ENCODE peak calls at places on chromosomes 16 and 17, in four cellular contexts. P, Y, Z and Q are unnamed samples.

GRCh38 chr16:71214771-71215381 is 15.6 kb downstream of the HYDIN start:
- DNase-seq in P (no peak), Y (no peak), Z (no peak), Q (no peak)

GRCh38 chr17:72387487-72387886 is 266.7 kb downstream of the SOX9 start:
- DNase-seq in Z (no peak), P (no peak), Y (no peak), Q (no peak)

GRCh38 chr17:9522074-9522473 is 53.5 kb downstream of the STX8 start:
- DNase-seq in Y (no peak), Z (peak), P (peak), Q (no peak)

GRCh38 chr16:52450906-52451305 is 96.0 kb downstream of the TOX3 start:
- DNase-seq in Z (no peak), Y (no peak), P (no peak), Q (no peak)

GRCh38 chr16:83915081-83915480 is 16.2 kb downstream of the MLYCD start:
- DNase-seq in Y (no peak), P (no peak), Z (peak), Q (no peak)

GRCh38 chr16:20401475-20402016 is 3.0 kb downstream of the PDILT start:
- DNase-seq in P (no peak), Z (no peak), Y (no peak), Q (no peak)

GRCh38 chr16:89529097-89529496 is 20.9 kb downstream of the SPG7 start:
- DNase-seq in Y (no peak), Z (no peak), P (no peak), Q (no peak)

GRCh38 chr17:82272495-82273326 is 789 bp downstream of the CSNK1D start:
- DNase-seq in Y (peak), P (peak), Z (peak), Q (peak)

GRCh38 chr16:66477028-66477515 is 50.0 kb downstream of the BEAN1 start:
- DNase-seq in Y (no peak), P (no peak), Z (no peak), Q (no peak)

GRCh38 chr17:67388986-67389385 is 11.9 kb downstream of the PITPNC1 start:
- DNase-seq in P (no peak), Z (no peak), Y (no peak), Q (no peak)

GRCh38 chr17:41284043-41284442 is 8.5 kb downstream of the KRTAP9-7 start:
- DNase-seq in Y (no peak), P (no peak), Z (peak), Q (no peak)

GRCh38 chr17:29867643-29868181 is 62.3 kb downstream of the SSH2 start:
- DNase-seq in Y (no peak), P (no peak), Z (no peak), Q (no peak)

GRCh38 chr16:3480901-3481695 is 14.2 kb downstream of the C16orf90 start:
- DNase-seq in Y (peak), Z (no peak), P (no peak), Q (no peak)

GRCh38 chr16:87297918-87298631 is 19.1 kb downstream of the C16orf95 start:
- DNase-seq in Z (peak), P (peak), Y (peak), Q (no peak)

GRCh38 chr17:66525338-66525737 is 222.9 kb downstream of the PRKCA start:
- DNase-seq in Y (no peak), P (no peak), Z (no peak), Q (no peak)

GRCh38 chr16:87248704-87249103 is 68.5 kb downstream of the C16orf95 start:
- DNase-seq in Z (no peak), P (no peak), Y (no peak), Q (no peak)

GRCh38 chr17:76139801-76140660 is 1.0 kb downstream of the FOXJ1 start:
- DNase-seq in P (no peak), Z (peak), Y (peak), Q (peak)

GRCh38 chr17:59425085-59425901 is 93.8 kb downstream of the YPEL2 start:
- DNase-seq in P (peak), Y (no peak), Z (peak), Q (no peak)

GRCh38 chr17:46964315-46965265 is 14.5 kb downstream of the RPRML start:
- DNase-seq in Z (no peak), P (no peak), Y (peak), Q (no peak)

GRCh38 chr17:61404702-61405046 is 5.0 kb downstream of the TBX2 start:
- DNase-seq in Z (no peak), P (no peak), Y (peak), Q (no peak)

GRCh38 chr17:75343007-75343406 is 53.8 kb upstream of the SLC25A19 start:
- DNase-seq in Y (no peak), Z (no peak), P (no peak), Q (no peak)

GRCh38 chr17:31561469-31562412 is 170.3 kb downstream of the RAB11FIP4 start:
- DNase-seq in Y (no peak), Z (no peak), P (no peak), Q (no peak)

GRCh38 chr16:31435341-31436220 is 7.0 kb downstream of the ZNF843 start:
- DNase-seq in P (no peak), Z (no peak), Y (no peak), Q (no peak)

GRCh38 chr16:50160495-50161164 is 7.5 kb downstream of the TENT4B start:
- DNase-seq in Y (no peak), Z (no peak), P (no peak), Q (no peak)

GRCh38 chr17:79968116-79968515 is 67.6 kb downstream of the TBC1D16 start:
- DNase-seq in Z (no peak), P (no peak), Y (no peak), Q (no peak)

DNA sequence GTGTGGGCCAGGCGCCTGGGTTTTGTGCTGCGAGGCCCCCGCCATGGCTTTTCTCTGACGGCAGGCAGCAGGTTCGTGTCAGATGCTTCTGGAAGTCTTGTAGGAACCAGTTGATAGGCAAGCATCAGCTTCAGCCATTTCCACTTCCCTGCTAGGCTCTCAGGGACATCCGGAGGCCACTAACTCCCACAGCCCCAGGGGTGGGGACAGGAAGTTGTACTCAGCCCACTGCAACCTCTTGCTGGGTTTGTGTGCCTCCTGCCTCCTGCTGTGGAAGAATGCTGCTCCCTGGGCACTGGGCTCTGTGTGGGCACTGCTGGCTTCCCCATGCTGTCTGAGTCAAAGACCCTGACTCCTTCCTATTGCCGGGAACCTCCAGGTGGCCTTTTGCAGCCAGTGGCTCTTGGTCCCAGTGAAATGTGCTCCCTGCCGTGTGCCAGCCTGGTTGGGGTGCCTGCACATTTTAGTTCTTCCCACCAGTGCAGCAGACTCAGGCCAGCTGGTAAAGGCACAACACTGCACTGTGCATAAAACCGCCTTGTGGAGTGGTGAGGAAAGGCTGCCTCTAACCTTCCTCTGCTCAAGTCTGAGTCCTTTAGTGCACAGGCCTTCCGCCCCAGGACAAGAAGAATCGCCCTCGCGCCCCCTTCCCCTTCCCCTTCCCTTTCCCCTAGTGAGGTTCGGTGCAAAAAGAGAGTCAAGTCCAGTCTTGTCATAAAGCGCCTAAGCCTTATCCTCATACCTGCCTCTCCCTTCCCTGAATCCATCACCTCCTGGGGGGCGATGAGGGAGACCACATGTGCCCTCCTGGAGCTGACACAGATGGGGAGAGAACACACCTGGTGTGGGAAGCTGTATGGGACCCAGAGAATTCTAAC is 16.6 kb downstream of the LDHD start:
- DNase-seq in P (no peak), Z (peak), Y (no peak), Q (no peak)
- TF ChIP-seq CTCF in P (no peak), Z (no peak), Y (no peak), Q (no peak)

DNA sequence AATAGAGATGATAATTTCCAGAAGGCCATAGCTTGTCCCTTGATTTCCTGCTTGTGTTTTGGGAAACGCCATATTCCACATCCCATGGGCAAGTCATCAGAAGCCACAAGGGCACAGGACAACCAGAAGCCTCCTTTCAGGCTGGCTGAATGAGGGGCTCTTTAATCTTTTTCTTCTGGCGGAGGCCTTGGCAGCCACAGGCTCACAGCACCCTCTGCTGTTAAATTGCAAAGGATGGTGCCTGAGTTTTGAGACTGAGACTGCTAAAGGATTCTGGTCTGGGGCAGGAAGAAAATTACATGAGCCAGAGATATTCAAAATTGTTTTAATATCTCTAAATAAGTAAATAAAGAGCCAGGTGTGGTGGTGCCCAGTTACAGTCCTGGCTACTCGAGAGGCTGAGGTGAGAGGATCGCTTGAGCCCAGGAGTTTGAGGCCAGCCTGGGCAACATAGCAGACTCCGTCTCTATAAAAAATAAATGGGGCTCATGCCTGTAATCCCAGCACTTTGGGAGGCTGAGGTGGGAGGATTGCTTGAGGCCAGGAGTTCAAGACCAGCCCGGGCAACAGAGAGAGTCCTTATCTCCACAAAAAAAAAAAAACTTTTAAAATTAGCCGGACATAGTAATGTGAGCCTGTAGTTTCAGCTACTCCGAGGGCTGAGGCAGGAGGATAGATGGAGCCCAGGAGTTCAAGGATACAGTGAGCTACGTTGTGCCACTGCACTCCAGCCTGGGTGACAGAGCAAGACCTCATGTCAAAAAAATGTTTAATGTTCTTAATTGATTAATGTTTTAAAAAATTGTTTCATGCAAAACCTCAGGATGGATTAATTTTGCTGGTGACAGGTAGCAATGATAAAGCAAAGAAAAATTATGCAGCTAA is 26.3 kb downstream of the AARSD1 start:
- DNase-seq in Y (peak), P (peak), Z (peak), Q (no peak)
- TF ChIP-seq CTCF in Y (no peak), P (peak), Z (peak), Q (no peak)

GRCh38 chr16:59591480-59591879 is 857.4 kb upstream of the GOT2 start:
- DNase-seq in P (no peak), Y (no peak), Z (no peak), Q (no peak)
- TF ChIP-seq CTCF in P (no peak), Y (no peak), Z (no peak), Q (no peak)

DNA sequence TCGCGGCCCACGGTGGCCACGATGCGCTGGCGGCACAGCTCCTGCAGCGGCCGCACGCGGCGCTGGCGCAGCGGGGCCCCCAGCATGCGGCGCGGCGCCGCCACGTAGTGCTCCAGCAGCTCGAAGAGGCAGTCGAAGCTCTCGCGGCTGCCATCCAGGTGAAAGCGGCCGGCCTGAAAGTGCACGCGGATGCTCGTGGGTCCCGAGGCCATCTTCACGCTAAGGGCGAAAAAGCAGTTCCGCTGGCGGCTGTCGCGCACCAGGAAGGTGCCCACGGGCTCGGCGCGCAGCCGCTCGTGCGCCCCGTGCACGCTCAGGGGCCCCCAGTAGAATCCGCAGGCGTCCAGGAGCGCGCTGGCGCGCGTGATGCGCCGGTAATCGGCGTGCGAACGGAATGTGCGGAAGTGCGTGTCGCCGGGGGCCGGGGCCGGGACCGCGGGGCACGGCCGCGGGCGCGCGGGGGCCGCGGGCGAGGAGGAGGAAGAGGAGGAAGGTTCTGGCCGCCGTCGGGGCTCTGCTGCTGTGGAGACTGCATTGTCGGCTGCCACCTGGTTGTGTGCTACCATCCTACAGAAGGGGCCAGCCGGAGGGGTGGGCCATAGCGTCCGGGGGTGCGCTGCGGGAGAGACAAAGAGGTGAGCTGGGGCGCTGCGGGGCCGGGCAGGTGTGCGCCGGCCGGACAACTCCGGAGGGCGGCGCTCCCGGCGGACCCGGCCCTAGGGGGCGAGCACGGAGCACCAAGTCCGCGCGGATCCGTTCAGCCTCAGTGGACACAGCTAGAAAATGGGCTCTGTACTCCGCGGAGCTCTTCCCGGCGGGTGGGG is 879 bp downstream of the SOCS1 start:
- DNase-seq in Z (peak), P (no peak), Y (no peak), Q (peak)
- TF ChIP-seq CTCF in Z (peak), P (no peak), Y (no peak), Q (no peak)

DNA sequence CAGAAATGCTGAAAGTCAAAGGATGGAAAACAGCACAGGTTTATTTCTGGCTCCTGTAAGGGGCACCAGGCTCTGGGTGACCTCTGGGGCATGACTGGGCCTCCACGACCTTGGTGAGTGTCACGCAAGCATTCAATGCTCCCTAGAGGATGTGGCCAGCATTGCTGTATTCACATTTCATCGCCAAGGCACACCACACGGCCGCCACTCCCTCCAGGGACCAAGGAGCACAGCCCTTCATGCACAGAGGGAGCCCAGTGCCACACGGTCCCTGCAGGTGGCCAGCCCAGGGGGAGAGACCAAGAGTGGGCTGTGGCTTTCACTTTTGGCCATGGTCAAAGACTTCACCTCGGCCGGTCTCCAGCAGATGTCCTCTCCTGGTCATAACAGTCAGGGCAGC is 137.4 kb upstream of the TNRC6C start:
- DNase-seq in Y (no peak), P (no peak), Z (no peak), Q (no peak)
- TF ChIP-seq CTCF in Y (no peak), P (no peak), Z (no peak), Q (no peak)

GRCh38 chr16:79047337-79047736 is 553.2 kb downstream of the MAF start:
- DNase-seq in Y (no peak), Z (no peak), P (no peak), Q (no peak)
- TF ChIP-seq CTCF in Y (peak), Z (no peak), P (no peak), Q (peak)

DNA sequence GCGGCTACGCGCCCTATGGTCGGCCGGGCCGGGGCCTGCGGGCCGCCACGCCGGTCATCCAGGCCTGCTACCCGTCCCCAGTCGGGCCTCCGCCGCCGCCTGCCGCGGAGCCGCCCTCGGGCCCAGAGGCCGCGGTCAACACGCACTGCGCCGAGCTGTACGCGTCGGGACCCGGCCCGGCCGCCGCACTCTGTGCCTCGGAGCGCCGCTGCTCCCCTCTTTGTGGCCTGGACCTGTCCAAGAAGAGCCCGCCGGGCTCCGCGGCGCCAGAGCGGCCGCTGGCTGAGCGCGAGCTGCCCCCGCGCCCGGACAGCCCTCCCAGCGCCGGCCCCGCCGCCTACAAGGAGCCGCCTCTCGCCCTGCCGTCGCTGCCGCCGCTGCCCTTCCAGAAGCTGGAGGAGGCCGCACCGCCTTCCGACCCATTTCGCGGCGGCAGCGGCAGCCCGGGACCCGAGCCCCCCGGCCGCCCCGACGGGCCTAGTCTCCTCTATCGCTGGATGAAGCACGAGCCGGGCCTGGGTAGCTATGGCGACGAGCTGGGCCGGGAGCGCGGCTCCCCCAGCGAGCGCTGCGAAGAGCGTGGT is 2.3 kb downstream of the HIC1 start:
- DNase-seq in P (no peak), Y (no peak), Z (peak), Q (peak)
- TF ChIP-seq CTCF in P (no peak), Y (no peak), Z (no peak), Q (no peak)

GRCh38 chr16:5428932-5429331 is 331.3 kb upstream of the EEF2KMT start:
- DNase-seq in Y (peak), Z (no peak), P (no peak), Q (no peak)
- TF ChIP-seq CTCF in Y (no peak), Z (no peak), P (no peak), Q (no peak)